ENCODE peak calls at places on chromosomes 3 and 15, in ten cellular contexts. One of them, this sample, is unnamed.

GRCh38 chr15:39365873-39366272 is 215.0 kb upstream of the THBS1 start:
- DNase-seq in A549: no peak
- DNase-seq in nephron progenitor cell: no peak
- DNase-seq in CD4-positive, alpha-beta T cell: no peak
- DNase-seq in AG04450: no peak
- DNase-seq in glutamatergic neuron: no peak
- DNase-seq in esophagus muscularis mucosa: no peak
- DNase-seq in pancreas: no peak
- DNase-seq in bronchial epithelial cell: no peak
- DNase-seq in cardiac fibroblast: no peak
- DNase-seq in this sample: no peak

GRCh38 chr3:149163066-149163465 is 33.6 kb downstream of the HPS3 start:
- DNase-seq in A549: no peak
- DNase-seq in nephron progenitor cell: no peak
- DNase-seq in CD4-positive, alpha-beta T cell: no peak
- DNase-seq in AG04450: no peak
- DNase-seq in glutamatergic neuron: no peak
- DNase-seq in esophagus muscularis mucosa: no peak
- DNase-seq in pancreas: no peak
- DNase-seq in bronchial epithelial cell: no peak
- DNase-seq in cardiac fibroblast: no peak
- DNase-seq in this sample: no peak

GRCh38 chr15:64634020-64634419 is 141.4 kb downstream of the RBPMS2 start:
- DNase-seq in A549: no peak
- DNase-seq in nephron progenitor cell: no peak
- DNase-seq in CD4-positive, alpha-beta T cell: no peak
- DNase-seq in AG04450: no peak
- DNase-seq in glutamatergic neuron: no peak
- DNase-seq in esophagus muscularis mucosa: no peak
- DNase-seq in pancreas: no peak
- DNase-seq in bronchial epithelial cell: no peak
- DNase-seq in cardiac fibroblast: no peak
- DNase-seq in this sample: peak

GRCh38 chr3:38283810-38284775 is 2.0 kb downstream of the SLC22A14 start:
- DNase-seq in A549: no peak
- DNase-seq in nephron progenitor cell: no peak
- DNase-seq in CD4-positive, alpha-beta T cell: no peak
- DNase-seq in AG04450: no peak
- DNase-seq in glutamatergic neuron: no peak
- DNase-seq in esophagus muscularis mucosa: no peak
- DNase-seq in pancreas: no peak
- DNase-seq in bronchial epithelial cell: no peak
- DNase-seq in cardiac fibroblast: peak
- DNase-seq in this sample: no peak

GRCh38 chr15:75107905-75108838 is 84.8 kb downstream of the PPCDC start:
- DNase-seq in A549: peak
- DNase-seq in nephron progenitor cell: no peak
- DNase-seq in CD4-positive, alpha-beta T cell: no peak
- DNase-seq in AG04450: no peak
- DNase-seq in glutamatergic neuron: no peak
- DNase-seq in esophagus muscularis mucosa: no peak
- DNase-seq in pancreas: no peak
- DNase-seq in bronchial epithelial cell: peak
- DNase-seq in cardiac fibroblast: peak
- DNase-seq in this sample: no peak

GRCh38 chr3:156764761-156765160 is 61.4 kb upstream of the LEKR1 start:
- DNase-seq in A549: no peak
- DNase-seq in nephron progenitor cell: no peak
- DNase-seq in CD4-positive, alpha-beta T cell: no peak
- DNase-seq in AG04450: no peak
- DNase-seq in glutamatergic neuron: no peak
- DNase-seq in esophagus muscularis mucosa: no peak
- DNase-seq in pancreas: no peak
- DNase-seq in bronchial epithelial cell: peak
- DNase-seq in cardiac fibroblast: no peak
- DNase-seq in this sample: no peak

GRCh38 chr3:128787256-128788253 is 61.6 kb downstream of the RAB7A start:
- DNase-seq in A549: peak
- DNase-seq in nephron progenitor cell: peak
- DNase-seq in CD4-positive, alpha-beta T cell: no peak
- DNase-seq in AG04450: no peak
- DNase-seq in glutamatergic neuron: no peak
- DNase-seq in esophagus muscularis mucosa: no peak
- DNase-seq in pancreas: no peak
- DNase-seq in bronchial epithelial cell: peak
- DNase-seq in cardiac fibroblast: peak
- DNase-seq in this sample: peak

GRCh38 chr3:27616031-27616430 is 106.1 kb downstream of the EOMES start:
- DNase-seq in A549: no peak
- DNase-seq in nephron progenitor cell: no peak
- DNase-seq in CD4-positive, alpha-beta T cell: no peak
- DNase-seq in AG04450: no peak
- DNase-seq in glutamatergic neuron: no peak
- DNase-seq in esophagus muscularis mucosa: no peak
- DNase-seq in pancreas: no peak
- DNase-seq in bronchial epithelial cell: no peak
- DNase-seq in cardiac fibroblast: no peak
- DNase-seq in this sample: no peak

GRCh38 chr3:172153335-172153861 is 114.0 kb downstream of the FNDC3B start:
- DNase-seq in A549: peak
- DNase-seq in nephron progenitor cell: peak
- DNase-seq in CD4-positive, alpha-beta T cell: no peak
- DNase-seq in AG04450: peak
- DNase-seq in glutamatergic neuron: peak
- DNase-seq in esophagus muscularis mucosa: peak
- DNase-seq in pancreas: peak
- DNase-seq in bronchial epithelial cell: peak
- DNase-seq in cardiac fibroblast: peak
- DNase-seq in this sample: peak

GRCh38 chr15:91200101-91200754 is 100.2 kb downstream of the SV2B start:
- DNase-seq in A549: no peak
- DNase-seq in nephron progenitor cell: no peak
- DNase-seq in CD4-positive, alpha-beta T cell: no peak
- DNase-seq in AG04450: no peak
- DNase-seq in glutamatergic neuron: no peak
- DNase-seq in esophagus muscularis mucosa: no peak
- DNase-seq in pancreas: no peak
- DNase-seq in bronchial epithelial cell: no peak
- DNase-seq in cardiac fibroblast: no peak
- DNase-seq in this sample: no peak

GRCh38 chr15:30940359-30940758 is 36.6 kb downstream of the FAN1 start:
- DNase-seq in A549: peak
- DNase-seq in nephron progenitor cell: no peak
- DNase-seq in CD4-positive, alpha-beta T cell: no peak
- DNase-seq in AG04450: no peak
- DNase-seq in glutamatergic neuron: no peak
- DNase-seq in esophagus muscularis mucosa: no peak
- DNase-seq in pancreas: no peak
- DNase-seq in bronchial epithelial cell: no peak
- DNase-seq in cardiac fibroblast: no peak
- DNase-seq in this sample: no peak

GRCh38 chr3:56144792-56145191 is 323.5 kb downstream of the ERC2 start:
- DNase-seq in A549: no peak
- DNase-seq in nephron progenitor cell: no peak
- DNase-seq in CD4-positive, alpha-beta T cell: no peak
- DNase-seq in AG04450: no peak
- DNase-seq in glutamatergic neuron: no peak
- DNase-seq in esophagus muscularis mucosa: no peak
- DNase-seq in pancreas: no peak
- DNase-seq in bronchial epithelial cell: no peak
- DNase-seq in cardiac fibroblast: peak
- DNase-seq in this sample: no peak

GRCh38 chr3:177776656-177777055 is 579.4 kb upstream of the TBL1XR1 start:
- DNase-seq in A549: no peak
- DNase-seq in nephron progenitor cell: no peak
- DNase-seq in CD4-positive, alpha-beta T cell: no peak
- DNase-seq in AG04450: peak
- DNase-seq in glutamatergic neuron: no peak
- DNase-seq in esophagus muscularis mucosa: no peak
- DNase-seq in pancreas: no peak
- DNase-seq in bronchial epithelial cell: peak
- DNase-seq in cardiac fibroblast: peak
- DNase-seq in this sample: no peak

GRCh38 chr3:79339846-79340245 is 428.0 kb downstream of the ROBO1 start:
- DNase-seq in A549: no peak
- DNase-seq in nephron progenitor cell: no peak
- DNase-seq in CD4-positive, alpha-beta T cell: no peak
- DNase-seq in AG04450: no peak
- DNase-seq in glutamatergic neuron: no peak
- DNase-seq in esophagus muscularis mucosa: no peak
- DNase-seq in pancreas: no peak
- DNase-seq in bronchial epithelial cell: no peak
- DNase-seq in cardiac fibroblast: no peak
- DNase-seq in this sample: no peak

GRCh38 chr3:83193526-83193925 is 1432.1 kb upstream of the GBE1 start:
- DNase-seq in A549: no peak
- DNase-seq in nephron progenitor cell: no peak
- DNase-seq in CD4-positive, alpha-beta T cell: no peak
- DNase-seq in AG04450: no peak
- DNase-seq in glutamatergic neuron: no peak
- DNase-seq in esophagus muscularis mucosa: no peak
- DNase-seq in pancreas: no peak
- DNase-seq in bronchial epithelial cell: no peak
- DNase-seq in cardiac fibroblast: no peak
- DNase-seq in this sample: no peak

GRCh38 chr3:43203022-43203421 is 83.3 kb upstream of the SNRK start:
- DNase-seq in A549: no peak
- DNase-seq in nephron progenitor cell: no peak
- DNase-seq in CD4-positive, alpha-beta T cell: no peak
- DNase-seq in AG04450: no peak
- DNase-seq in glutamatergic neuron: no peak
- DNase-seq in esophagus muscularis mucosa: no peak
- DNase-seq in pancreas: no peak
- DNase-seq in bronchial epithelial cell: no peak
- DNase-seq in cardiac fibroblast: peak
- DNase-seq in this sample: no peak

GRCh38 chr15:64067564-64068030 is 21.3 kb upstream of the DAPK2 start:
- DNase-seq in A549: peak
- DNase-seq in nephron progenitor cell: peak
- DNase-seq in CD4-positive, alpha-beta T cell: peak
- DNase-seq in AG04450: peak
- DNase-seq in glutamatergic neuron: peak
- DNase-seq in esophagus muscularis mucosa: no peak
- DNase-seq in pancreas: peak
- DNase-seq in bronchial epithelial cell: peak
- DNase-seq in cardiac fibroblast: peak
- DNase-seq in this sample: peak

GRCh38 chr3:111712294-111713180 is 117.4 kb upstream of the ZBED2 start:
- DNase-seq in A549: no peak
- DNase-seq in nephron progenitor cell: peak
- DNase-seq in CD4-positive, alpha-beta T cell: no peak
- DNase-seq in AG04450: no peak
- DNase-seq in glutamatergic neuron: peak
- DNase-seq in esophagus muscularis mucosa: peak
- DNase-seq in pancreas: no peak
- DNase-seq in bronchial epithelial cell: peak
- DNase-seq in cardiac fibroblast: no peak
- DNase-seq in this sample: no peak

GRCh38 chr15:26711445-26711844 is 61.4 kb downstream of the GABRB3 start:
- DNase-seq in A549: no peak
- DNase-seq in nephron progenitor cell: no peak
- DNase-seq in CD4-positive, alpha-beta T cell: no peak
- DNase-seq in AG04450: no peak
- DNase-seq in glutamatergic neuron: no peak
- DNase-seq in esophagus muscularis mucosa: no peak
- DNase-seq in pancreas: no peak
- DNase-seq in bronchial epithelial cell: no peak
- DNase-seq in cardiac fibroblast: no peak
- DNase-seq in this sample: no peak

GRCh38 chr3:163166197-163166596 is 1669.6 kb downstream of the OTOL1 start:
- DNase-seq in A549: no peak
- DNase-seq in nephron progenitor cell: no peak
- DNase-seq in CD4-positive, alpha-beta T cell: no peak
- DNase-seq in AG04450: no peak
- DNase-seq in glutamatergic neuron: no peak
- DNase-seq in esophagus muscularis mucosa: no peak
- DNase-seq in pancreas: no peak
- DNase-seq in bronchial epithelial cell: no peak
- DNase-seq in cardiac fibroblast: no peak
- DNase-seq in this sample: no peak
- TF ChIP-seq CTCF in A549: no peak
- TF ChIP-seq CTCF in nephron progenitor cell: no peak
- TF ChIP-seq CTCF in CD4-positive, alpha-beta T cell: no peak
- TF ChIP-seq CTCF in AG04450: no peak
- TF ChIP-seq CTCF in glutamatergic neuron: no peak
- TF ChIP-seq CTCF in esophagus muscularis mucosa: no peak
- TF ChIP-seq CTCF in pancreas: no peak
- TF ChIP-seq CTCF in bronchial epithelial cell: no peak
- TF ChIP-seq CTCF in cardiac fibroblast: no peak
- TF ChIP-seq CTCF in this sample: no peak

GRCh38 chr3:113838631-113839209 is at the start of gene GRAMD1C:
- DNase-seq in A549: peak
- DNase-seq in nephron progenitor cell: peak
- DNase-seq in CD4-positive, alpha-beta T cell: peak
- DNase-seq in AG04450: peak
- DNase-seq in glutamatergic neuron: peak
- DNase-seq in esophagus muscularis mucosa: peak
- DNase-seq in pancreas: peak
- DNase-seq in bronchial epithelial cell: peak
- DNase-seq in cardiac fibroblast: peak
- DNase-seq in this sample: peak
- TF ChIP-seq CTCF in A549: peak
- TF ChIP-seq CTCF in nephron progenitor cell: peak
- TF ChIP-seq CTCF in CD4-positive, alpha-beta T cell: peak
- TF ChIP-seq CTCF in AG04450: peak
- TF ChIP-seq CTCF in glutamatergic neuron: peak
- TF ChIP-seq CTCF in esophagus muscularis mucosa: peak
- TF ChIP-seq CTCF in pancreas: peak
- TF ChIP-seq CTCF in bronchial epithelial cell: peak
- TF ChIP-seq CTCF in cardiac fibroblast: peak
- TF ChIP-seq CTCF in this sample: peak

DNA sequence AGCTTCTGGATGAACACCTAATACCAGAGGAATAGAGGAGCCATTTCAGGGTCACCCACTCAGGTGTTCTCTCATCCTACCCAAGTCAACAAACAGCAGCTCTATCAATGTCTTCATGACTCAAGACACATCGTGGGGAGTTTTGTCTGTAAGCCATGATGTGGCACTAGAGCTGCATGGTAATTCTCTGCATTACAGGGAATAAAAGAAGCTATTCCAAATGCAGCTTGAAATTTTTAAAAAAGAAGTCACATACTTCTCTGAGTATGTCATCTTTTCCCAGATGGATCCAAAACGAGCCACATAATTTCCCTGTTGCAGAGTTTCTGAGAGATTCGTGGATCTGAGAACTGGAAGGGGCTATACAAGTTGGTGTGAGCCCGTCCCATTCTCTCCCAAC is 6.1 kb upstream of the THSD4 start:
- DNase-seq in A549: no peak
- DNase-seq in nephron progenitor cell: no peak
- DNase-seq in CD4-positive, alpha-beta T cell: no peak
- DNase-seq in AG04450: no peak
- DNase-seq in glutamatergic neuron: no peak
- DNase-seq in esophagus muscularis mucosa: no peak
- DNase-seq in pancreas: no peak
- DNase-seq in bronchial epithelial cell: no peak
- DNase-seq in cardiac fibroblast: peak
- DNase-seq in this sample: no peak
- TF ChIP-seq CTCF in A549: no peak
- TF ChIP-seq CTCF in nephron progenitor cell: no peak
- TF ChIP-seq CTCF in CD4-positive, alpha-beta T cell: no peak
- TF ChIP-seq CTCF in AG04450: peak
- TF ChIP-seq CTCF in glutamatergic neuron: no peak
- TF ChIP-seq CTCF in esophagus muscularis mucosa: no peak
- TF ChIP-seq CTCF in pancreas: no peak
- TF ChIP-seq CTCF in bronchial epithelial cell: no peak
- TF ChIP-seq CTCF in cardiac fibroblast: peak
- TF ChIP-seq CTCF in this sample: no peak

GRCh38 chr3:33636125-33636855 is 81.8 kb downstream of the CLASP2 start:
- DNase-seq in A549: peak
- DNase-seq in nephron progenitor cell: no peak
- DNase-seq in CD4-positive, alpha-beta T cell: no peak
- DNase-seq in AG04450: peak
- DNase-seq in glutamatergic neuron: no peak
- DNase-seq in esophagus muscularis mucosa: no peak
- DNase-seq in pancreas: no peak
- DNase-seq in bronchial epithelial cell: peak
- DNase-seq in cardiac fibroblast: peak
- DNase-seq in this sample: peak
- TF ChIP-seq CTCF in A549: peak
- TF ChIP-seq CTCF in nephron progenitor cell: peak
- TF ChIP-seq CTCF in CD4-positive, alpha-beta T cell: peak
- TF ChIP-seq CTCF in AG04450: peak
- TF ChIP-seq CTCF in glutamatergic neuron: peak
- TF ChIP-seq CTCF in esophagus muscularis mucosa: peak
- TF ChIP-seq CTCF in pancreas: peak
- TF ChIP-seq CTCF in bronchial epithelial cell: peak
- TF ChIP-seq CTCF in cardiac fibroblast: peak
- TF ChIP-seq CTCF in this sample: peak

This sample was measured in endothelial cell.